ENCODE peak calls at places on chromosomes 12 and 14, in four cellular contexts. E is left ventricle myocardium inferior, M is NCI-H2029, Z is iPS DF 6.9. H is an unnamed sample.
A peak's percentile ranks its signal among the peaks of the same experiment; 100 is the strongest.

GRCh38 chr12:75481774-75482173 is 1.2 kb downstream of the GLIPR1 start:
- DNase-seq in E (no peak), M (no peak), Z (no peak), H (no peak)

GRCh38 chr12:66129934-66130266 is 650 bp downstream of the LLPH start:
- DNase-seq in E (no peak), M (peak; percentile 8), Z (no peak), H (no peak)

GRCh38 chr12:25518512-25518911 is 34.6 kb downstream of the LMNTD1 start:
- DNase-seq in E (no peak), M (no peak), Z (no peak), H (no peak)

GRCh38 chr12:85711735-85712390 is 124.3 kb downstream of the RASSF9 start:
- DNase-seq in E (peak; percentile 34), M (no peak), Z (no peak), H (no peak)

GRCh38 chr12:59164991-59165718 is 244.9 kb upstream of the LRIG3 start:
- DNase-seq in E (no peak), M (peak; percentile 26), Z (no peak), H (peak; percentile 15)

GRCh38 chr12:128069359-128069997 is 197.5 kb upstream of the TMEM132C start:
- DNase-seq in E (no peak), M (peak; percentile 43), Z (peak; percentile 27), H (peak; percentile 22)

GRCh38 chr14:81172881-81173280 is 47.9 kb downstream of the GTF2A1 start:
- DNase-seq in E (no peak), M (no peak), Z (no peak), H (no peak)

GRCh38 chr12:51507188-51507587 is 82.6 kb downstream of the SLC4A8 start:
- DNase-seq in E (no peak), M (no peak), Z (no peak), H (no peak)

GRCh38 chr12:116266220-116266619 is 11.3 kb downstream of the MED13L start:
- DNase-seq in E (no peak), M (no peak), Z (no peak), H (no peak)

GRCh38 chr14:45249847-45250575 is 3.0 kb downstream of the MIS18BP1 start:
- DNase-seq in E (no peak), M (no peak), Z (no peak), H (no peak)

GRCh38 chr12:52533686-52534470 is 13.7 kb upstream of the KRT5 start:
- DNase-seq in E (no peak), M (no peak), Z (no peak), H (no peak)

GRCh38 chr14:104799657-104800599 is 973 bp upstream of the ZBTB42 start:
- DNase-seq in E (peak; percentile 91), M (no peak), Z (no peak), H (no peak)

GRCh38 chr14:104107101-104107581 is 21.6 kb downstream of the ASPG start:
- DNase-seq in E (peak; percentile 11), M (no peak), Z (no peak), H (no peak)

GRCh38 chr12:131105736-131106356 is 152.1 kb downstream of the ADGRD1 start:
- DNase-seq in E (no peak), M (no peak), Z (no peak), H (no peak)

GRCh38 chr12:62998454-62998853 is 63.5 kb upstream of the PPM1H start:
- DNase-seq in E (no peak), M (no peak), Z (no peak), H (no peak)

GRCh38 chr14:23550827-23551265 is 719 bp downstream of the ZFHX2 start:
- DNase-seq in E (peak; percentile 50), M (no peak), Z (no peak), H (no peak)

GRCh38 chr12:92961949-92962348 is 32.9 kb upstream of the EEA1 start:
- DNase-seq in E (no peak), M (no peak), Z (no peak), H (no peak)

GRCh38 chr12:94184995-94185711 is 36.8 kb downstream of the PLXNC1 start:
- DNase-seq in E (no peak), M (no peak), Z (no peak), H (no peak)

GRCh38 chr12:19539836-19540235 is 100.5 kb downstream of the AEBP2 start:
- DNase-seq in E (no peak), M (no peak), Z (no peak), H (no peak)

GRCh38 chr14:90846511-90846910 is 30.3 kb upstream of the TTC7B start:
- DNase-seq in E (no peak), M (no peak), Z (no peak), H (no peak)

GRCh38 chr12:95130096-95130495 is 56.7 kb upstream of the NR2C1 start:
- DNase-seq in E (no peak), M (no peak), Z (no peak), H (no peak)

GRCh38 chr12:54882074-54882473 is 27.8 kb downstream of the MUCL1 start:
- DNase-seq in E (no peak), M (peak; percentile 39), Z (no peak), H (no peak)

GRCh38 chr14:32477406-32477805 is 148.3 kb downstream of the AKAP6 start:
- DNase-seq in E (no peak), M (no peak), Z (no peak), H (no peak)

H was measured in NCI-H1105 treated with DMSO at 0.1 percent for 48 hours.